ENCODE peak calls at places on chromosomes 11 and 22, in five cellular contexts. O is neuronal stem cell, Z is IMR-90, N is mesenchymal stem cell, K is H9. V is an unnamed sample.
A peak's percentile ranks its signal among the peaks of the same experiment; 100 is the strongest.

GRCh38 chr11:134206185-134206584 is 17.6 kb downstream of the NCAPD3 start:
- DNase-seq in Z (no peak), O (no peak), N (no peak), K (no peak), V (no peak)

GRCh38 chr22:49514656-49515055 is 313.0 kb downstream of the BRD1 start:
- DNase-seq in O (peak; percentile 44), N (no peak), K (peak; percentile 19), Z (no peak), V (no peak)

GRCh38 chr11:62400760-62401159 is 18.1 kb upstream of the SCGB1A1 start:
- DNase-seq in N (peak; percentile 61), O (no peak), K (no peak), Z (peak; percentile 74), V (no peak)

GRCh38 chr22:22730655-22731373 is 86.4 kb downstream of the GGTLC2 start:
- DNase-seq in N (no peak), K (no peak), O (no peak), Z (no peak), V (no peak)

GRCh38 chr11:85791326-85791990 is 19.5 kb downstream of the SYTL2 start:
- DNase-seq in N (no peak), O (no peak), Z (peak; percentile 70), K (no peak), V (no peak)

GRCh38 chr11:15053201-15053685 is 20.1 kb upstream of the CALCB start:
- DNase-seq in Z (no peak), O (no peak), K (no peak), N (peak; percentile 3), V (peak; percentile 23)

GRCh38 chr11:35363246-35364100 is 55.9 kb downstream of the SLC1A2 start:
- DNase-seq in O (no peak), K (no peak), Z (no peak), N (no peak), V (no peak)

GRCh38 chr11:65204646-65205601 is 23.2 kb downstream of the CAPN1 start:
- DNase-seq in K (peak; percentile 92), Z (peak; percentile 13), N (peak; percentile 35), O (peak; percentile 73), V (peak; percentile 92)

GRCh38 chr22:41445171-41446056 is 1.2 kb downstream of the TOB2 start:
- DNase-seq in N (peak; percentile 34), K (peak; percentile 45), Z (no peak), O (peak; percentile 71), V (peak; percentile 87)

GRCh38 chr11:67507242-67507890 is 596 bp downstream of the CDK2AP2 start:
- DNase-seq in O (no peak), N (no peak), K (peak; percentile 88), Z (peak; percentile 68), V (peak; percentile 90)

GRCh38 chr22:48340191-48340590 is 1487.5 kb downstream of the BRD1 start:
- DNase-seq in N (no peak), Z (no peak), O (no peak), K (no peak), V (no peak)

GRCh38 chr11:67344264-67344663 is 9.1 kb downstream of the POLD4 start:
- DNase-seq in N (no peak), O (no peak), K (no peak), Z (no peak), V (no peak)

GRCh38 chr11:96177132-96177531 is 165.9 kb downstream of the MAML2 start:
- DNase-seq in Z (no peak), K (no peak), N (no peak), O (no peak), V (no peak)

GRCh38 chr11:62143727-62144126 is 19.9 kb downstream of the INCENP start:
- DNase-seq in O (no peak), Z (no peak), K (peak; percentile 22), N (no peak), V (no peak)

GRCh38 chr11:132347156-132348090 is 977.0 kb downstream of the NTM start:
- DNase-seq in K (peak; percentile 41), N (no peak), O (no peak), Z (no peak), V (peak; percentile 82)

DNA sequence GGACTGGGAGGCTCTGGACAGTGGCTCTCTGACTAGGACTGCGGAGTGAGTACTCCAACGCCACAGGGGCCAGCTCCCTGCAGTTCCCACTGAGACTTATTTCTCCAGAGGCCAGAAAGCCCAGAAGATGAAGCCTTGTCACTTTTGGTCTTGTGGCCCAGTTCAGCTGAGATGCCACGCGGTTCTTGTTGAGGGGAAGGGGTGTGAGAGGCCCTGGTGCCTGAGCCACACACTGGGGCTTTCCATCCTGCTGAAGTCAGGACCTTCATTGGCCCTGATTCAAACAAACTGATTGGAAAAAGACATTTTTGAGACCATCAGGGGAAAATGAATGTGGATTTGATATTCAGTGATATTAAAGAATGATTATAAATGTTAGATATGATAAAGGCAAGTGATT is 73.6 kb downstream of the UBASH3B start:
- DNase-seq in Z (no peak), K (no peak), O (no peak), N (no peak), V (no peak)
- H4K8ac ChIP-seq in Z (no peak overlapping the region), K (no peak overlapping the region), O (no peak overlapping the region), N (no peak overlapping the region), V (no peak overlapping the region)

GRCh38 chr11:2891901-2892214 is 6.3 kb upstream of the CDKN1C start:
- DNase-seq in K (no peak), Z (peak; percentile 30), N (no peak), O (no peak), V (no peak)
- H4K8ac ChIP-seq in K (no peak overlapping the region), Z (peak overlapping the region; percentile 88), N (peak overlapping the region; percentile 100), O (peak overlapping the region; percentile 50), V (no peak overlapping the region)

DNA sequence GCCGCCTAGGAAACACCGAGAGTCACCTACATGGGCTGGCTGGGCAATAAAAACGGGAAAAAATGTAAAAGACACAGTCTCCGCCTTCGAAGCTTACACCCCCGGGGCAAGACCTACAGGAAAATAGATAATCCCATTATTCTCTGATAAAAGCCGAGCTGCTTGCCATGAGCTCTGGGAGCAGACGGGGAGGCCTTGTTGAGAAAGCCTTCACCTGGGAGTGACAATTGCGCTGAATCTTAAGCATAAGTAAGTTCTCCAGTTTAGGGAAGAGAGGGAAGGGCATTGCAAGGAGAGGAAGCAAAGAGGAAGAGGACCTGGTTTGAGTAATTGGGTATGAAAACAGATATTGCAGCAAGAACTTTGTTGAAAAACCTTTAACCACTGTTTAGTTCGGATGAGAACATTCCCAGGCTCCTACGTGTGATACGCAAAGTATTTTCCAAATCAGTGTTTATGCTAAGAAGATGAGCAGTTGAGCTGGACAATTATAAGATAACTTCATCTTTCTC is 813 bp upstream of the BTBD10 start:
- DNase-seq in O (no peak), K (no peak), Z (no peak), N (no peak), V (peak; percentile 82)
- H4K8ac ChIP-seq in O (no peak overlapping the region), K (no peak overlapping the region), Z (peak overlapping the region; percentile 87), N (no peak overlapping the region), V (peak overlapping the region; percentile 70)

DNA sequence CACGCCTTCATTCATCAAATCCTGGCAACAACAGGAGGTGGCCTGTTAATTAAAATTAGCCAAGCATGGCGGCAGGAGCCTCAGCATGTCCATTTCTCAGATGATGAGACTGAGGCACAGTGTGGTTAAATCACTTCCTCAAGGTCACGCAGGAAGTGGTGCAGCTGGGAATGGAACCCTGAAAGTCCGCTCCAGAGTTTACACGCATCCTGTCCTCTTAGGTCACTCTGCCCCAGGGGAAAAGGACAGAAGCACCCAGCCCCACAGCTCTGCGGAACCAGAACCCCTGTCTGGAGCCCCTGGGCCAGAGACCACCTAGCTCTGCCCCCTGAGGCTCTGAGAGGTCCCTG is 19.6 kb downstream of the RPL3 start:
- DNase-seq in K (no peak), O (no peak), N (peak; percentile 56), Z (no peak), V (peak; percentile 77)
- H4K8ac ChIP-seq in K (no peak overlapping the region), O (no peak overlapping the region), N (peak overlapping the region; percentile 80), Z (no peak overlapping the region), V (no peak overlapping the region)

DNA sequence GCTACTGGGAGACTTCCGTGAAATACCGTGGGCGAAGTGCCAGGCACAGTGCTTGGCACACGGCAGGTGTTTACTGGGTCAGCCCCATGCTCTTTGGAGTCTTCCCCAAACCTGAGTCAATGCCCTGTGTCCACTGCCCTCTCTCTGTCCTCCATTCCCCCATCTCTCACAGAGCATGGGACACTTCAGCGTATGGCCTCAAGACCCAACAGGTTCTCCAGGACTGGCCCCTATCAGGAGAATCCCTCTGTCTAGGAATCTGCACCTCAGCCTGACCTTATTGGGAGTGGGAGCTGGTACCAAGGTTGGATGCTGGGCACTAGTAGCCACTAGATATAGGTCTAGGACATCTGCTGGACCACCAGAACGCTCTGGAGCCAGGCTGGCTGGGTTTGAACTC is 67.2 kb upstream of the LMO1 start:
- DNase-seq in Z (no peak), O (no peak), N (no peak), K (no peak), V (no peak)
- H4K8ac ChIP-seq in Z (no peak overlapping the region), O (no peak overlapping the region), N (no peak overlapping the region), K (no peak overlapping the region), V (no peak overlapping the region)

GRCh38 chr11:73239111-73239521 is 21.0 kb downstream of the P2RY2 start:
- DNase-seq in N (no peak), O (no peak), Z (no peak), K (peak; percentile 13), V (no peak)

GRCh38 chr11:73240190-73240781 is 22.2 kb downstream of the P2RY2 start:
- DNase-seq in K (peak; percentile 27), N (peak; percentile 70), Z (peak; percentile 72), O (no peak), V (peak; percentile 52)

GRCh38 chr11:73237471-73238290 is 19.6 kb downstream of the P2RY2 start:
- DNase-seq in K (peak; percentile 23), N (peak; percentile 79), O (no peak), Z (peak; percentile 52), V (no peak)

GRCh38 chr11:73241300-73241699 is 23.2 kb downstream of the P2RY2 start:
- DNase-seq in Z (no peak), O (no peak), K (no peak), N (no peak), V (no peak)

GRCh38 chr11:73239571-73240189 is 21.6 kb downstream of the P2RY2 start:
- DNase-seq in N (no peak), K (peak; percentile 49), Z (no peak), O (no peak), V (peak; percentile 52)
- H4K8ac ChIP-seq in N (no peak overlapping the region), K (no peak overlapping the region), Z (peak overlapping the region; percentile 51), O (no peak overlapping the region), V (no peak overlapping the region)

V was measured in mesendoderm.